ENCODE peak calls at places on chromosomes 16 and 17, in eight cellular contexts. V is iPS-NIHi11, H is Caki2, O is NCI-H1092, Q is GM13977, X is posterior cingulate gyrus, T is dorsolateral prefrontal cortex, E is neural crest cell. S is an unnamed sample.
A peak's percentile ranks its signal among the peaks of the same experiment; 100 is the strongest.

GRCh38 chr17:16923904-16924700 is 47.8 kb downstream of the TNFRSF13B start:
- DNase-seq in V (no peak), H (no peak), O (no peak), Q (no peak), X (peak; percentile 63), T (peak; percentile 18), E (no peak), S (no peak)

GRCh38 chr17:50141750-50142119 is 8.7 kb downstream of the PPP1R9B start:
- DNase-seq in V (no peak), H (no peak), O (no peak), Q (no peak), X (no peak), T (no peak), E (no peak), S (no peak)

GRCh38 chr16:48949636-48950035 is 332.0 kb downstream of the CBLN1 start:
- DNase-seq in V (no peak), H (no peak), O (no peak), Q (no peak), X (no peak), T (no peak), E (no peak), S (peak; percentile 2)

GRCh38 chr17:58043221-58044181 is 36.5 kb upstream of the SRSF1 start:
- DNase-seq in V (no peak), H (no peak), O (no peak), Q (no peak), X (no peak), T (no peak), E (no peak), S (no peak)

GRCh38 chr16:1014771-1015495 is 33.4 kb downstream of the SOX8 start:
- DNase-seq in V (peak; percentile 36), H (no peak), O (no peak), Q (no peak), X (no peak), T (no peak), E (no peak), S (no peak)

GRCh38 chr17:68512247-68512966 is at the start of gene PRKAR1A:
- DNase-seq in V (peak; percentile 95), H (peak; percentile 95), O (peak; percentile 96), Q (peak; percentile 98), X (peak; percentile 100), T (peak; percentile 95), E (peak; percentile 84), S (peak; percentile 72)

GRCh38 chr17:45640141-45640850 is 143.8 kb upstream of the CRHR1 start:
- DNase-seq in V (peak; percentile 84), H (peak; percentile 52), O (no peak), Q (peak; percentile 72), X (peak; percentile 96), T (peak; percentile 83), E (peak; percentile 91), S (peak; percentile 34)

GRCh38 chr16:53898993-53899392 is 195.0 kb downstream of the FTO start:
- DNase-seq in V (no peak), H (no peak), O (no peak), Q (no peak), X (no peak), T (no peak), E (no peak), S (no peak)

GRCh38 chr16:4021070-4021779 is 95.0 kb downstream of the ADCY9 start:
- DNase-seq in V (no peak), H (peak; percentile 62), O (peak; percentile 95), Q (no peak), X (no peak), T (no peak), E (no peak), S (no peak)

S was measured in GM12878.